ENCODE peak calls at places on chromosomes 12 and 14, in six cellular contexts. S, L, X, O, V and G are unnamed samples.

GRCh38 chr12:94150483-94151225 is 2.3 kb downstream of the PLXNC1 start:
- DNase-seq in S (no peak), L (no peak), X (no peak), O (no peak), V (no peak), G (peak; percentile 41)

GRCh38 chr14:61388173-61388975 is 67.0 kb downstream of the PRKCH start:
- DNase-seq in S (no peak), L (peak; percentile 86), X (no peak), O (no peak), V (no peak), G (no peak)

GRCh38 chr12:47602949-47603558 is 102.8 kb downstream of the RPAP3 start:
- DNase-seq in S (no peak), L (no peak), X (peak; percentile 2), O (no peak), V (no peak), G (no peak)

GRCh38 chr14:29536886-29537511 is 390.6 kb downstream of the PRKD1 start:
- DNase-seq in S (no peak), L (no peak), X (peak; percentile 25), O (no peak), V (no peak), G (no peak)

GRCh38 chr12:29103539-29103974 is 45.5 kb upstream of the FAR2 start:
- DNase-seq in S (no peak), L (peak; percentile 75), X (no peak), O (no peak), V (no peak), G (peak; percentile 1)

GRCh38 chr12:92550661-92551060 is 152.1 kb upstream of the PLEKHG7 start:
- DNase-seq in S (no peak), L (no peak), X (no peak), O (no peak), V (no peak), G (no peak)

GRCh38 chr14:94120667-94121335 is 8.6 kb downstream of the IFI27L2 start:
- DNase-seq in S (no peak), L (no peak), X (no peak), O (no peak), V (no peak), G (no peak)

GRCh38 chr12:48033451-48033850 is 29.2 kb upstream of the COL2A1 start:
- DNase-seq in S (no peak), L (no peak), X (no peak), O (no peak), V (no peak), G (no peak)

GRCh38 chr12:79023261-79023660 is 158.7 kb downstream of the SYT1 start:
- DNase-seq in S (no peak), L (no peak), X (no peak), O (no peak), V (no peak), G (no peak)

DNA sequence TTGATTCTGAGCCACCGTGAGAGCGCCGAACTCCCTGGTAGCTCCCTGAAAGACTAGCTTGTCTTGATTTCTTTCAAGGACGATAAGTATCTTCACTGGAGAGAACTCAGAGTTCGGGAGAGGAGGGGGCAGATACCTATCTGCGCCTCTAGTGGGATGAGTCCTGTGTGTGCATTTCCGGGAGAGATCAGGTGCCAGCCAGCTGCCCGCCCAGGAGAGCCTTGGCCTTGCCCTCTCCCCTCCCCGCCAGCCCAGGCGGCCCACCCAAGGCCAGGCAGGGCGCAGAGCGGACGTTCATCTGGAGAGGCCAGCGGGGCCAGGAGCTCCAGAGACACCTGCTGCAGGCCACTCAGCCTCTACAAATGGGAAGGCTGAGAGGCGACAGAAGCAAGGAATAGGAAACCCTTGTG is 1.0 kb downstream of the CD9 start:
- DNase-seq in S (no peak), L (no peak), X (no peak), O (no peak), V (no peak), G (no peak)
- TF ChIP-seq POLR2A in S (no peak), L (no peak), X (no peak), O (no peak), V (no peak), G (no peak)

GRCh38 chr12:70646850-70647249 is 9.6 kb upstream of the PTPRB start:
- DNase-seq in S (no peak), L (no peak), X (no peak), O (no peak), V (no peak), G (no peak)

GRCh38 chr12:70643927-70644326 is 6.7 kb upstream of the PTPRB start:
- DNase-seq in S (no peak), L (no peak), X (no peak), O (no peak), V (no peak), G (no peak)

GRCh38 chr12:70644836-70645235 is 7.6 kb upstream of the PTPRB start:
- DNase-seq in S (no peak), L (no peak), X (no peak), O (no peak), V (no peak), G (no peak)

GRCh38 chr12:70648191-70648590 is 11.0 kb upstream of the PTPRB start:
- DNase-seq in S (no peak), L (no peak), X (no peak), O (no peak), V (no peak), G (no peak)

GRCh38 chr12:70645494-70646317 is 8.5 kb upstream of the PTPRB start:
- DNase-seq in S (no peak), L (no peak), X (peak; percentile 41), O (peak; percentile 62), V (peak; percentile 17), G (no peak)
- TF ChIP-seq POLR2AphosphoS5 in S (no peak), L (no peak), X (no peak), O (no peak), V (no peak), G (no peak)

GRCh38 chr12:87848248-87848868 is 180.8 kb downstream of the C12orf50 start:
- DNase-seq in S (no peak), L (peak; percentile 12), X (peak; percentile 25), O (peak; percentile 20), V (no peak), G (no peak)

GRCh38 chr12:87841935-87842334 is 187.3 kb downstream of the C12orf50 start:
- DNase-seq in S (no peak), L (no peak), X (no peak), O (no peak), V (no peak), G (no peak)

GRCh38 chr12:87845995-87846483 is 183.2 kb downstream of the C12orf50 start:
- DNase-seq in S (no peak), L (no peak), X (no peak), O (no peak), V (no peak), G (no peak)

GRCh38 chr12:87849074-87849473 is 180.1 kb downstream of the C12orf50 start:
- DNase-seq in S (no peak), L (no peak), X (no peak), O (no peak), V (no peak), G (no peak)

GRCh38 chr12:87847147-87847546 is 182.1 kb downstream of the C12orf50 start:
- DNase-seq in S (no peak), L (no peak), X (no peak), O (no peak), V (no peak), G (no peak)
- TF ChIP-seq TAF1 in S (no peak), L (no peak), X (no peak), O (no peak), V (no peak), G (no peak)

GRCh38 chr12:118376089-118377004 is at the start of gene SUDS3:
- DNase-seq in S (peak; percentile 69), L (peak; percentile 73), X (peak; percentile 78), O (peak; percentile 81), V (peak; percentile 79), G (peak; percentile 71)
- TF ChIP-seq POLR2A in S (no peak), L (peak; percentile 83), X (no peak), O (peak; percentile 58), V (peak; percentile 48), G (peak; percentile 66)

GRCh38 chr12:65327207-65328076 is 49.0 kb downstream of the MSRB3 start:
- DNase-seq in S (no peak), L (no peak), X (peak; percentile 97), O (no peak), V (no peak), G (no peak)
- TF ChIP-seq POLR2AphosphoS5 in S (no peak), L (no peak), X (peak; percentile 57), O (no peak), V (no peak), G (no peak)

DNA sequence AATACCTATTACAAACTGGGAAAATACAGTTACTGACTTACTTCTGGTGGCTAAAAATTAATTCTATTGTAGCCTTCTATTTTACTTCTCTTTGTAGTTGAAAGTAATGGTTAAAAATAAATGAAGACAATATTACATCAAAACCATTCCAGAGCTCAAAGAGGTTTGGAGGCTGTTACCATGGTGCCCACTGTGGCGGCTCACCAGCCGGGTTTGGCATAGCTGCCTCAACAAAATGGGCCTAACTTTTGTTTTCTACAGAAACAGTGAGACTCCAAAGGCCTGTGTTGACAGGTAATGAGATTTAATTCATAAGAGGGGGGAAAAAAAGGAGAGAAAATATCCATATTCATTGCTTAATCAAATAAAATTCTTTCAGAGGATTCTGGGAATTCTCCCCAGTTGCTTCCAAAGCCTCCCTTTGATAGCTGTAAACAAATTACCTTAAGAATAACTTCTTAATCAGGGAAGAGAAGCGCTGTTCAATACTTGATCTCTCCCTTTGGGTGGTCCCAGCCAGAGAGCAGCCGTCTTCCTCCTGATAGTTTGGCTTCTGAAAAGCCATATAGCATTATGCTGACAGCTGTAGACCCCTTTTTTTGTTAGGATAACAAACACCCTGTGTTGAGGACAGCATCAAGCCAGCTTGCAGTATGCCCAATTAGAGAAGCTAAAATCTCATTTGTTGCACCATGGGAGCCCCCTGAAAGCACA is 266.8 kb downstream of the NEDD1 start:
- DNase-seq in S (no peak), L (no peak), X (no peak), O (no peak), V (no peak), G (no peak)
- TF ChIP-seq TAF1 in S (no peak), L (no peak), X (no peak), O (no peak), V (no peak), G (no peak)

GRCh38 chr12:88753074-88753473 is 172.8 kb upstream of the KITLG start:
- DNase-seq in S (no peak), L (no peak), X (no peak), O (no peak), V (no peak), G (no peak)
- TF ChIP-seq POLR2A in S (no peak), L (no peak), X (no peak), O (no peak), V (no peak), G (no peak)

DNA sequence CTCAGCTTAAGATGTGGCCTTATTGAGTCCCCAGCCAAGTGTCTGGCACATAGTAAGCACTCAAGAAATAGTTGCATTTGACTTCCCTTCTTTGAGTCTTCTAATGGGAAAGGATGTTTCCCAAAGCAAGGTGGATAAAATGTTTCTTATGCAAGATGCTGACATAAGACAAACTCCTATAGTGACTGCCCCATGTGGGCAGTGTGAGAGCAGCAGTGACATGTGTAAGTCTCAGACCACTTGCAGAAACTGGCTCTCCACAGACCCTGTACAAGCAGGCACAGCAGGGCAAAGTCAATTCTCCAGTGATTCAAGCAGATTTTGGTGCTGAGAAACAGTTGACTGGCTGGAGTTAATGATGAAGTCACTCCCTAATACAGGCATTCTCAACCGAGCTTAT is 255.3 kb downstream of the ANO2 start:
- DNase-seq in S (no peak), L (no peak), X (no peak), O (no peak), V (no peak), G (no peak)
- TF ChIP-seq POLR2AphosphoS5 in S (no peak), L (no peak), X (no peak), O (no peak), V (no peak), G (no peak)